ENCODE peak calls at places on chromosomes 5 and 9, in six cellular contexts. Z, R, M, A, O and K are unnamed samples.

GRCh38 chr9:123329329-123329955 is 26.6 kb upstream of the CRB2 start:
- DNase-seq in A (no peak), R (no peak), O (no peak), M (no peak), Z (no peak), K (no peak)

GRCh38 chr5:81125959-81126358 is 107.2 kb upstream of the CKMT2 start:
- DNase-seq in R (no peak), A (no peak), O (no peak), Z (no peak), M (peak), K (no peak)

GRCh38 chr5:78779771-78780616 is 131.4 kb upstream of the LHFPL2 start:
- DNase-seq in Z (no peak), R (no peak), M (peak), O (no peak), A (no peak), K (no peak)

GRCh38 chr9:134962065-134962997 is 44.6 kb upstream of the FCN1 start:
- DNase-seq in A (no peak), R (no peak), M (no peak), O (no peak), Z (no peak), K (no peak)

GRCh38 chr5:2094616-2094995 is 211.9 kb upstream of the IRX4 start:
- DNase-seq in Z (no peak), R (no peak), O (no peak), M (no peak), A (no peak), K (no peak)

GRCh38 chr9:93206576-93207155 is 22.7 kb downstream of the WNK2 start:
- DNase-seq in Z (no peak), M (no peak), O (no peak), A (no peak), R (peak), K (no peak)

GRCh38 chr9:70609542-70610286 is 195.3 kb upstream of the KLF9 start:
- DNase-seq in A (no peak), Z (no peak), R (no peak), M (peak), O (no peak), K (no peak)

GRCh38 chr5:132182366-132183040 is 45.1 kb downstream of the P4HA2 start:
- DNase-seq in Z (no peak), O (no peak), A (no peak), R (no peak), M (no peak), K (no peak)

GRCh38 chr5:115295775-115296129 is 702 bp downstream of the CCDC112 start:
- DNase-seq in M (peak), Z (no peak), O (no peak), R (no peak), A (no peak), K (no peak)

GRCh38 chr9:33130501-33130900 is 36.6 kb downstream of the B4GALT1 start:
- DNase-seq in M (peak), R (no peak), A (peak), Z (no peak), O (no peak), K (peak)

GRCh38 chr9:120583958-120584369 is 4.0 kb upstream of the CDK5RAP2 start:
- DNase-seq in O (no peak), A (peak), Z (no peak), M (peak), R (no peak), K (peak)

GRCh38 chr9:33429256-33430080 is 17.9 kb downstream of the AQP3 start:
- DNase-seq in M (peak), A (no peak), Z (no peak), O (no peak), R (no peak), K (no peak)

GRCh38 chr5:43019615-43020293 is 20.4 kb downstream of the ANXA2R start:
- DNase-seq in A (peak), R (peak), Z (peak), O (peak), M (peak), K (peak)

GRCh38 chr5:10194083-10194482 is 55.6 kb downstream of the ATPSCKMT start:
- DNase-seq in R (no peak), O (no peak), M (no peak), A (no peak), Z (no peak), K (no peak)

GRCh38 chr5:172841-173251 is 18.4 kb upstream of the LRRC14B start:
- DNase-seq in R (no peak), A (no peak), M (no peak), Z (no peak), O (no peak), K (no peak)

GRCh38 chr5:40616791-40617190 is 62.9 kb upstream of the PTGER4 start:
- DNase-seq in A (no peak), M (no peak), Z (no peak), R (no peak), O (no peak), K (no peak)

GRCh38 chr5:140324041-140324833 is 21.3 kb upstream of the PFDN1 start:
- DNase-seq in Z (no peak), O (no peak), R (no peak), M (no peak), A (no peak), K (no peak)

GRCh38 chr5:170467000-170467707 is 36.7 kb upstream of the KCNIP1 start:
- DNase-seq in O (no peak), M (peak), R (no peak), Z (no peak), A (no peak), K (peak)

GRCh38 chr5:62305358-62305714 is 670 bp upstream of the KIF2A start:
- DNase-seq in R (no peak), A (no peak), Z (no peak), M (no peak), O (no peak), K (no peak)

GRCh38 chr9:25261445-25261844 is 416.8 kb downstream of the TUSC1 start:
- DNase-seq in O (no peak), M (no peak), A (no peak), Z (no peak), R (no peak), K (no peak)

GRCh38 chr5:26872337-26872736 is 166.0 kb downstream of the CDH9 start:
- DNase-seq in R (no peak), M (no peak), O (no peak), Z (no peak), A (no peak), K (no peak)

GRCh38 chr9:137380606-137381005 is 42.4 kb downstream of the EXD3 start:
- DNase-seq in M (no peak), R (peak), A (no peak), O (no peak), Z (no peak), K (no peak)